ENCODE peak calls at places on chromosomes 13 and 19, in nine cellular contexts. L is transverse colon, W is IMR-90, S is RWPE2, N is AG04450, Y is upper lobe of right lung, R is body of pancreas, E is tibial artery, Q is ascending aorta. U is an unnamed sample. For H3K27me3, the result is how much of the 10 kb centered on the place peaks cover.

GRCh38 chr19:3547301-3547731 is 8.3 kb downstream of the TEKTIP1 start:
- DNase-seq in N (no peak), W (no peak), L (no peak), R (no peak), S (no peak), E (no peak), Y (no peak), Q (no peak), U (no peak)

GRCh38 chr19:4456843-4457653 is 546 bp downstream of the UBXN6 start:
- DNase-seq in S (no peak), E (no peak), Q (no peak), R (no peak), L (peak), N (no peak), W (peak), Y (no peak), U (no peak)

GRCh38 chr19:3698386-3698950 is 1.8 kb downstream of the PIP5K1C start:
- DNase-seq in Y (no peak), S (no peak), R (no peak), L (no peak), Q (no peak), E (no peak), N (no peak), W (peak), U (no peak)

GRCh38 chr13:24997367-24997967 is 98.5 kb upstream of the PABPC3 start:
- DNase-seq in S (no peak), L (no peak), N (no peak), Y (no peak), Q (no peak), E (no peak), R (peak), W (peak), U (no peak)

GRCh38 chr13:44470623-44471562 is 97.3 kb downstream of the SERP2 start:
- DNase-seq in Y (no peak), Q (no peak), S (no peak), W (peak), L (no peak), N (no peak), E (no peak), R (no peak), U (no peak)

GRCh38 chr19:3295581-3295980 is 70.8 kb upstream of the NFIC start:
- DNase-seq in Y (no peak), E (no peak), S (no peak), R (no peak), L (no peak), N (no peak), Q (no peak), W (no peak), U (no peak)

GRCh38 chr19:47891923-47892666 is 6.0 kb upstream of the SULT2A1 start:
- DNase-seq in W (no peak), E (no peak), N (no peak), Q (no peak), L (no peak), R (peak), S (no peak), Y (no peak), U (no peak)

GRCh38 chr19:51546650-51547396 is 15.4 kb upstream of the SIGLEC6 start:
- DNase-seq in Y (no peak), R (no peak), N (no peak), S (no peak), Q (no peak), W (peak), E (no peak), L (no peak), U (no peak)

GRCh38 chr19:1486720-1487575 is 3.2 kb downstream of the PCSK4 start:
- DNase-seq in E (no peak), Y (peak), S (no peak), Q (no peak), W (no peak), R (no peak), N (no peak), L (no peak), U (no peak)

GRCh38 chr19:39304185-39304513 is 7.9 kb downstream of the IFNL1 start:
- DNase-seq in S (no peak), Y (no peak), Q (no peak), R (no peak), E (no peak), L (no peak), W (no peak), N (no peak), U (no peak)

GRCh38 chr19:4916292-4917082 is 7.2 kb downstream of the UHRF1 start:
- DNase-seq in L (peak), S (no peak), Y (no peak), E (no peak), W (no peak), Q (no peak), R (no peak), N (no peak), U (no peak)

GRCh38 chr13:99425485-99426341 is 75.6 kb upstream of the TM9SF2 start:
- DNase-seq in W (no peak), L (peak), S (no peak), Y (no peak), N (no peak), R (no peak), E (no peak), Q (no peak), U (no peak)

GRCh38 chr13:40586886-40587285 is 79.6 kb downstream of the FOXO1 start:
- DNase-seq in Y (no peak), W (no peak), R (no peak), Q (no peak), S (no peak), E (no peak), L (no peak), N (no peak), U (no peak)

GRCh38 chr19:48990400-48990799 is 2.7 kb downstream of the GYS1 start:
- DNase-seq in Y (no peak), Q (no peak), W (no peak), N (no peak), R (no peak), L (no peak), E (no peak), S (no peak), U (no peak)

GRCh38 chr13:57045816-57046691 is 94.7 kb upstream of the PRR20A start:
- DNase-seq in L (no peak), W (no peak), S (no peak), Q (no peak), N (no peak), R (no peak), Y (no peak), E (no peak), U (no peak)

GRCh38 chr13:30735025-30735967 is at the start of gene ALOX5AP:
- DNase-seq in S (no peak), N (no peak), L (peak), Y (no peak), E (no peak), Q (no peak), W (no peak), R (peak), U (no peak)

GRCh38 chr13:30738526-30738925 is 3.2 kb downstream of the ALOX5AP start:
- DNase-seq in R (no peak), Q (no peak), W (no peak), S (no peak), N (no peak), Y (no peak), L (no peak), E (no peak), U (no peak)

GRCh38 chr13:30737511-30738342 is 2.4 kb downstream of the ALOX5AP start:
- DNase-seq in S (no peak), Y (no peak), N (no peak), W (no peak), Q (no peak), L (no peak), R (peak), E (no peak), U (no peak)

GRCh38 chr13:30736461-30736860 is 1.1 kb downstream of the ALOX5AP start:
- DNase-seq in N (no peak), W (no peak), L (no peak), S (no peak), E (no peak), Q (no peak), Y (no peak), R (no peak), U (no peak)

GRCh38 chr13:30736921-30737320 is 1.6 kb downstream of the ALOX5AP start:
- DNase-seq in R (no peak), Y (no peak), S (no peak), N (no peak), Q (no peak), E (no peak), L (no peak), W (no peak), U (no peak)
- H3K4me3 ChIP-seq in R (no peak), Y (peak), S (no peak), N (no peak), Q (no peak), E (peak), L (peak), W (no peak), U (no peak)

GRCh38 chr13:28231642-28232041 is 93.3 kb downstream of the PAN3 start:
- DNase-seq in E (no peak), Q (no peak), L (no peak), S (no peak), R (no peak), N (no peak), W (no peak), Y (no peak), U (no peak)

GRCh38 chr13:28229522-28229921 is 91.2 kb downstream of the PAN3 start:
- DNase-seq in R (no peak), W (no peak), L (no peak), Y (no peak), E (no peak), N (no peak), Q (no peak), S (no peak), U (no peak)
- TF ChIP-seq CTCF in R (no peak), W (no peak), L (no peak), Y (no peak), E (no peak), N (no peak), Q (no peak), S (no peak), U (no peak)

DNA sequence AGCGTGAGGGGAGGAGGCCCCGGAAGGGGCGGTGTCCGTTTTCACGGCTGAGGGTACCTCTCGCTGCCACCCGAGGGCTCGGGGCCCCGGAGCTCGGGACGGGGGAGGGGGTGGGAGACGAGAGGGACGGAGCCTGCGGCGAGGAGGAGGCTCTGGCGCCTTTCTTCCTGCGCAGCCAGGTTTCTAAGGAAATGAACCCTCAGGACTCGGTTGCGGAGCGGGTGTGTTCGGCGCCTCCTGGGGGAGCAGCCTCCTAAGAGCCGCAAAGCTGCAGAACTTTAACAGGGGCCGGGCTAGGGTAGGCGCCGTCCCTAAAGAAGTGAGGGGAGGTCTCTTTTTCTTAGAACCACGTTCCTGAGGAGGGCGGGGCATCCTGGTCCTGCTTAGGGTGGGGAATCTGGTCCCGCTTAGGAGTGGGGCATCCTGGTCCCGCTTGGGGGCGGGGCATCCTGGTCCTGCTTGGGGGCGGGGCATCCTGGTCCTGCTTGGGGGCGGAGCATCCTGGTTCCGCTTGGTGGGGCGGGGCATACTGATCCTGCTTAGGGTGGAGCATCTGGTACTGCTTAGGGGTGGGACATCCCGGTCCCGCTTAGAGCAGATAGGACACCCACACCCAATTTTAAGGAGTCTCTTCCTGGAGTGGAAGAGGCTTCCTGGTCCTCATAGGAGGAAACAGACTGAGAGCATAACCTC is 6.2 kb downstream of the SYT5 start:
- DNase-seq in Q (no peak), L (peak), N (no peak), E (peak), W (peak), Y (peak), R (peak), S (peak), U (peak)
- H3K27me3 ChIP-seq in Q (under half), L (half or more), N (under half), E (half or more), W (under half), Y (half or more), R (under half), S (under half), U (under half)

DNA sequence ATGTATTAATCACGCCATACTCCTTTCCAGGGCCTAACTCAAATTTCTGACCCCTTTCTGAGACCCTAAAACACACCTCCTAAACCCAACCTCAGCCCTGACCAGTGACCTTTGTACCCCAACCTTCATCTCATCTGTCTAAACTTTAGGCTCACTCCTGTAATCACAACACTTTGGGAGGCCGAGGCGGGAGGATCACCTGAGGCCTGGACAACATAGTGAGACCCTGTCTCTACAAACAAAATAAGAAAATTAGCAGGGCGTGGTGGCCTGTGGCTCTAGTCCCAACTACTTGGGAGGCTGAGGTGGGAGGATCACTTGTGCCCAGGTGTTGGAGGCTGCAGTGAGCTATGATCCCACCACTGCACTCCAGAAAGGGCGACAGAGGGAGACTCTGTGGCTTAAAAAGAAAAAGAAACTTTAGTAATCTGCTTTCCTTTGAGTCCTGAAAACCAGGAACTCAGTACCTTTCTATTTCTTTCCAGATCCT is 4.7 kb downstream of the RTN2 start:
- DNase-seq in Y (no peak), W (no peak), E (no peak), S (no peak), L (no peak), N (no peak), Q (no peak), R (no peak), U (no peak)
- H3K4me3 ChIP-seq in Y (peak), W (peak), E (peak), S (no peak), L (peak), N (no peak), Q (peak), R (no peak), U (peak)